ENCODE peak calls at places on chromosomes 12 and 14, in six cellular contexts. I is neuronal stem cell; C is uterus; R is CD4-positive, alpha-beta T cell; M is PC-3; Y is A549. Z is an unnamed sample.
A peak's percentile ranks its signal among the peaks of the same experiment; 100 is the strongest.

GRCh38 chr14:55122441-55122986 is 6.5 kb upstream of the LGALS3 start:
- DNase-seq in I (no peak), C (peak; percentile 51), R (no peak), M (peak; percentile 93), Y (no peak), Z (peak; percentile 34)

GRCh38 chr14:35932659-35933159 is 106.6 kb downstream of the BRMS1L start:
- DNase-seq in I (no peak), C (no peak), R (peak; percentile 5), M (peak; percentile 21), Y (no peak), Z (no peak)

GRCh38 chr12:99450231-99450630 is 197.3 kb upstream of the GARIN6 start:
- DNase-seq in I (no peak), C (no peak), R (no peak), M (no peak), Y (no peak), Z (no peak)

GRCh38 chr12:100539209-100539608 is 34.3 kb upstream of the GAS2L3 start:
- DNase-seq in I (peak; percentile 57), C (no peak), R (no peak), M (peak; percentile 65), Y (no peak), Z (peak; percentile 37)

GRCh38 chr14:101591121-101591520 is 29.8 kb downstream of the DIO3 start:
- DNase-seq in I (no peak), C (no peak), R (no peak), M (no peak), Y (no peak), Z (no peak)

GRCh38 chr12:95141305-95141704 is 67.9 kb upstream of the NR2C1 start:
- DNase-seq in I (no peak), C (no peak), R (no peak), M (no peak), Y (no peak), Z (no peak)

GRCh38 chr14:102764220-102764671 is 13.0 kb upstream of the TRAF3 start:
- DNase-seq in I (no peak), C (no peak), R (no peak), M (no peak), Y (no peak), Z (no peak)

GRCh38 chr14:103700753-103701490 is 14.3 kb downstream of the XRCC3 start:
- DNase-seq in I (no peak), C (no peak), R (no peak), M (no peak), Y (no peak), Z (no peak)

GRCh38 chr12:126706300-126706699 is 1560.7 kb upstream of the TMEM132C start:
- DNase-seq in I (no peak), C (no peak), R (no peak), M (peak; percentile 4), Y (no peak), Z (no peak)

GRCh38 chr12:31874961-31875608 is 84.1 kb upstream of the RESF1 start:
- DNase-seq in I (no peak), C (no peak), R (peak; percentile 51), M (peak; percentile 48), Y (peak; percentile 40), Z (peak; percentile 83)

GRCh38 chr14:75373616-75374015 is 54.2 kb upstream of the JDP2 start:
- DNase-seq in I (no peak), C (no peak), R (no peak), M (no peak), Y (no peak), Z (no peak)

GRCh38 chr14:76995279-76996035 is 33.1 kb downstream of the IRF2BPL start:
- DNase-seq in I (no peak), C (no peak), R (no peak), M (no peak), Y (no peak), Z (no peak)

GRCh38 chr12:3493225-3494049 is 2.4 kb downstream of the PRMT8 start:
- DNase-seq in I (no peak), C (no peak), R (no peak), M (no peak), Y (no peak), Z (no peak)

GRCh38 chr14:23577004-23577681 is 1.4 kb downstream of the JPH4 start:
- DNase-seq in I (no peak), C (peak; percentile 47), R (no peak), M (no peak), Y (no peak), Z (no peak)

GRCh38 chr12:1804545-1805332 is 15.6 kb upstream of the LRTM2 start:
- DNase-seq in I (peak; percentile 73), C (peak; percentile 86), R (peak; percentile 80), M (peak; percentile 86), Y (peak; percentile 93), Z (peak; percentile 88)

GRCh38 chr14:104731925-104732294 is 7.9 kb downstream of the ADSS1 start:
- DNase-seq in I (no peak), C (no peak), R (no peak), M (no peak), Y (no peak), Z (no peak)

GRCh38 chr14:35079742-35080141 is 33.7 kb downstream of the FAM177A1 start:
- DNase-seq in I (no peak), C (no peak), R (no peak), M (peak; percentile 30), Y (no peak), Z (no peak)

GRCh38 chr12:110766311-110767154 is 23.8 kb upstream of the PPP1CC start:
- DNase-seq in I (no peak), C (no peak), R (no peak), M (no peak), Y (no peak), Z (no peak)

GRCh38 chr14:78758333-78758732 is 588.2 kb downstream of the NRXN3 start:
- DNase-seq in I (peak; percentile 38), C (no peak), R (no peak), M (peak; percentile 45), Y (peak; percentile 14), Z (peak; percentile 17)

GRCh38 chr14:29144598-29144997 is 378.0 kb downstream of the FOXG1 start:
- DNase-seq in I (no peak), C (no peak), R (no peak), M (peak; percentile 66), Y (no peak), Z (peak; percentile 99)

GRCh38 chr14:65286443-65286842 is 126.1 kb upstream of the FUT8 start:
- DNase-seq in I (no peak), C (no peak), R (no peak), M (peak; percentile 65), Y (peak; percentile 32), Z (no peak)

GRCh38 chr12:95057431-95057830 is 16.0 kb downstream of the NR2C1 start:
- DNase-seq in I (no peak), C (no peak), R (no peak), M (no peak), Y (no peak), Z (no peak)

GRCh38 chr12:38905480-38906351 is at the start of gene CPNE8:
- DNase-seq in I (peak; percentile 52), C (peak; percentile 87), R (peak; percentile 5), M (peak; percentile 59), Y (peak; percentile 82), Z (no peak)

GRCh38 chr14:89466939-89467338 is 49.9 kb upstream of the FOXN3 start:
- DNase-seq in I (no peak), C (peak; percentile 27), R (no peak), M (no peak), Y (no peak), Z (peak; percentile 22)

GRCh38 chr14:56666716-56667115 is 87.1 kb downstream of the TMEM260 start:
- DNase-seq in I (no peak), C (no peak), R (no peak), M (peak; percentile 82), Y (no peak), Z (peak; percentile 69)

GRCh38 chr12:57210461-57210860 is 6.1 kb upstream of the NXPH4 start:
- DNase-seq in I (no peak), C (no peak), R (no peak), M (no peak), Y (no peak), Z (no peak)

GRCh38 chr12:107600596-107601144 is 84.9 kb upstream of the PWP1 start:
- DNase-seq in I (no peak), C (no peak), R (no peak), M (no peak), Y (no peak), Z (no peak)

GRCh38 chr14:99812096-99812750 is 19.0 kb downstream of the EML1 start:
- DNase-seq in I (no peak), C (no peak), R (no peak), M (no peak), Y (no peak), Z (no peak)

GRCh38 chr14:105204931-105205717 is 24.0 kb upstream of the NUDT14 start:
- DNase-seq in I (no peak), C (no peak), R (no peak), M (no peak), Y (no peak), Z (no peak)

GRCh38 chr12:121838096-121838495 is 20.6 kb downstream of the HPD start:
- DNase-seq in I (no peak), C (no peak), R (no peak), M (no peak), Y (no peak), Z (no peak)

GRCh38 chr14:28308727-28309126 is 457.9 kb upstream of the FOXG1 start:
- DNase-seq in I (no peak), C (no peak), R (no peak), M (peak; percentile 87), Y (no peak), Z (no peak)

GRCh38 chr12:104673294-104674062 is 216.7 kb downstream of the CHST11 start:
- DNase-seq in I (no peak), C (no peak), R (no peak), M (no peak), Y (no peak), Z (no peak)

GRCh38 chr12:104671407-104672095 is 214.8 kb downstream of the CHST11 start:
- DNase-seq in I (no peak), C (peak; percentile 68), R (peak; percentile 37), M (peak; percentile 100), Y (peak; percentile 89), Z (peak; percentile 84)

GRCh38 chr12:104674083-104674482 is 217.3 kb downstream of the CHST11 start:
- DNase-seq in I (no peak), C (no peak), R (no peak), M (no peak), Y (no peak), Z (no peak)

GRCh38 chr12:104672096-104672445 is 215.3 kb downstream of the CHST11 start:
- DNase-seq in I (no peak), C (no peak), R (no peak), M (no peak), Y (no peak), Z (no peak)

GRCh38 chr12:104672501-104673265 is 215.9 kb downstream of the CHST11 start:
- DNase-seq in I (no peak), C (peak; percentile 80), R (no peak), M (peak; percentile 59), Y (peak; percentile 19), Z (no peak)
- H3K27ac ChIP-seq in I (no peak overlapping the region), C (peak overlapping the region; percentile 64), R (no peak overlapping the region), M (peak overlapping the region; percentile 77), Y (peak overlapping the region; percentile 93), Z (no peak overlapping the region)

GRCh38 chr12:13171921-13172859 is 24.3 kb upstream of the EMP1 start:
- DNase-seq in I (no peak), C (no peak), R (no peak), M (peak; percentile 64), Y (peak; percentile 44), Z (no peak)
- H3K27ac ChIP-seq in I (no peak overlapping the region), C (peak overlapping the region; percentile 22), R (no peak overlapping the region), M (peak overlapping the region; percentile 93), Y (peak overlapping the region; percentile 43), Z (peak overlapping the region; percentile 84)

GRCh38 chr14:96799489-96800056 is 2.4 kb downstream of the VRK1 start:
- DNase-seq in I (no peak), C (no peak), R (no peak), M (no peak), Y (no peak), Z (no peak)
- H3K27ac ChIP-seq in I (no peak overlapping the region), C (no peak overlapping the region), R (no peak overlapping the region), M (no peak overlapping the region), Y (no peak overlapping the region), Z (no peak overlapping the region)

GRCh38 chr12:6768385-6769002 is 2.3 kb downstream of the PTMS start:
- DNase-seq in I (no peak), C (no peak), R (no peak), M (no peak), Y (no peak), Z (peak; percentile 33)
- H3K27ac ChIP-seq in I (peak overlapping the region; percentile 96), C (peak overlapping the region; percentile 98), R (no peak overlapping the region), M (no peak overlapping the region), Y (peak overlapping the region; percentile 99), Z (peak overlapping the region; percentile 79)

Z was measured in IMR-90.